ENCODE peak calls at places on chromosome 5, in six cellular contexts. I is HFFc6, M is heart left ventricle, J is brain microvascular endothelial cell, W is endodermal cell, N is WTC11. X is an unnamed sample.
A peak's percentile ranks its signal among the peaks of the same experiment; 100 is the strongest.

GRCh38 chr5:68214472-68215207 is 916 bp upstream of the PIK3R1 start:
- DNase-seq in N (no peak), J (no peak), I (no peak), W (no peak), M (no peak), X (no peak)

GRCh38 chr5:139711067-139711851 is 63.1 kb downstream of the CXXC5 start:
- DNase-seq in N (peak; percentile 75), W (peak; percentile 94), M (peak; percentile 47), I (no peak), J (no peak), X (no peak)

GRCh38 chr5:179371681-179372675 is 26.7 kb upstream of the ADAMTS2 start:
- DNase-seq in N (peak; percentile 8), I (peak; percentile 29), M (no peak), W (peak; percentile 35), J (no peak), X (peak; percentile 62)

GRCh38 chr5:81787843-81788242 is 36.9 kb upstream of the SSBP2 start:
- DNase-seq in I (peak; percentile 40), W (peak; percentile 81), J (peak; percentile 55), M (peak; percentile 53), N (no peak), X (no peak)

GRCh38 chr5:142459209-142459608 is 134.4 kb upstream of the SPRY4 start:
- DNase-seq in M (no peak), N (no peak), W (no peak), I (no peak), J (no peak), X (no peak)

GRCh38 chr5:50711280-50711679 is 44.8 kb downstream of the PARP8 start:
- DNase-seq in I (no peak), W (no peak), M (no peak), J (peak; percentile 6), N (no peak), X (no peak)

GRCh38 chr5:106454651-106455415 is 1215.9 kb downstream of the EFNA5 start:
- DNase-seq in W (peak; percentile 78), I (no peak), N (peak; percentile 39), M (peak; percentile 18), J (peak; percentile 49), X (no peak)

GRCh38 chr5:39022151-39022550 is 52.0 kb downstream of the RICTOR start:
- DNase-seq in N (no peak), M (no peak), J (no peak), W (no peak), I (no peak), X (no peak)

GRCh38 chr5:84274585-84275468 is 109.9 kb downstream of the EDIL3 start:
- DNase-seq in J (peak; percentile 40), M (no peak), W (peak; percentile 75), N (peak; percentile 51), I (no peak), X (no peak)

GRCh38 chr5:168285696-168286095 is 5.7 kb upstream of the WWC1 start:
- DNase-seq in W (no peak), I (no peak), N (no peak), J (no peak), M (no peak), X (no peak)

GRCh38 chr5:132498152-132498551 is 7.6 kb upstream of the IRF1 start:
- DNase-seq in N (no peak), W (no peak), I (peak; percentile 22), J (no peak), M (peak; percentile 60), X (no peak)

GRCh38 chr5:28310696-28311095 is 1272.3 kb upstream of the CDH9 start:
- DNase-seq in I (no peak), M (no peak), W (no peak), J (no peak), N (no peak), X (peak; percentile 55)

GRCh38 chr5:77638763-77639451 is 394 bp upstream of the OTP start:
- DNase-seq in J (no peak), I (no peak), N (peak; percentile 88), M (no peak), W (peak; percentile 94), X (no peak)

GRCh38 chr5:140563554-140563953 is 844 bp downstream of the APBB3 start:
- DNase-seq in N (no peak), M (peak; percentile 45), W (no peak), J (no peak), I (no peak), X (no peak)

GRCh38 chr5:111278824-111279504 is 54.8 kb downstream of the CAMK4 start:
- DNase-seq in I (no peak), M (peak; percentile 49), N (peak; percentile 88), W (peak; percentile 95), J (peak; percentile 51), X (no peak)

GRCh38 chr5:94908889-94909480 is 290.5 kb downstream of the SLF1 start:
- DNase-seq in I (peak; percentile 37), W (no peak), N (no peak), J (peak; percentile 52), M (no peak), X (no peak)

GRCh38 chr5:176653401-176653800 is 6.1 kb downstream of the TSPAN17 start:
- DNase-seq in J (no peak), W (no peak), I (peak; percentile 22), M (no peak), N (no peak), X (no peak)

GRCh38 chr5:140321796-140322195 is 18.9 kb upstream of the PFDN1 start:
- DNase-seq in J (no peak), M (peak; percentile 72), I (no peak), W (no peak), N (no peak), X (no peak)

GRCh38 chr5:37248387-37248969 is 698 bp downstream of the CPLANE1 start:
- DNase-seq in J (peak; percentile 9), I (no peak), M (no peak), N (no peak), W (peak; percentile 51), X (no peak)

DNA sequence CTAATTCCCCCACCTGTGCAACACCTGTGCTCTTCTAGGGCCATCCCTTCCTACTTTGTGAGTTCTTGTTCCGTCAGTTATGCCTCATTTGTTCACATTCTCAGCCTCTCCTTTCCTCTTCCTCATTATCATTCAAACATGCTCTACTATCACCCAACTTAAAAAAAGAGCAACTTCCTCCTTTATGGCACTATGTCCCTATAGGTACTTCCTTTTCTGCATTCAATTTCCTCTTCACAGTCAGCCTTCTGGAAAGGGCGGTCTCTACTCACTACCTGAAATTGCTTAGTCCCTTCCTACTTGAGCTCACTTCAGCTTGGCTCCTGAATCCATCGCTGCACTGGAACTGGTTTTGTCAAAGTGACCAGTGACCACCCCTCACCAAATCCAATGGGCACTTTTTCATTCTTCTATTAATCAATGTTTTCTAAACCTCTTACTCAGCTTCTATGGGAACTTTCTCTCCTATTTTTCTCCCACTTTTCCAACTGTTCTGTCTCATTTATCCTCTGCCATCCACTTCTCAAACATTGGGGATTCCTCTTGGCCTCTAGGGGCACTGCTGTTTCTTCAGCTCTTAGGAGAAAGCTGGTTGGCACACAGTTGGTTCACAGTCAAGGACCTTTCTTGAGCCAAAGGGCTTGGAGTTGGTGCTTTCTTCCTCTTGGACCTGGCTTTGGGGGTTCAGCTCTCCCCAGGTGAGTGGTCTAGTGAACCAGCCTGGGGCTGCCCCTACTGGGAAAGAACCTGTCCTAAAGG is 112.0 kb upstream of the LHFPL2 start:
- DNase-seq in J (no peak), I (no peak), M (no peak), N (no peak), W (no peak), X (no peak)
- TF ChIP-seq CTCF in J (peak; percentile 67), I (peak; percentile 66), M (no peak), N (no peak), W (peak; percentile 72), X (peak; percentile 47)

GRCh38 chr5:61277190-61277589 is 54.9 kb upstream of the ZSWIM6 start:
- DNase-seq in N (no peak), I (peak; percentile 32), J (peak; percentile 29), M (no peak), W (peak; percentile 66), X (no peak)
- TF ChIP-seq CTCF in N (no peak), I (peak; percentile 37), J (peak; percentile 67), M (no peak), W (peak; percentile 54), X (peak; percentile 65)

GRCh38 chr5:5270161-5270560 is 130.0 kb downstream of the ADAMTS16 start:
- DNase-seq in I (no peak), N (no peak), J (no peak), W (no peak), M (no peak), X (no peak)

GRCh38 chr5:5271606-5272321 is 131.6 kb downstream of the ADAMTS16 start:
- DNase-seq in W (no peak), M (no peak), J (peak; percentile 66), I (peak; percentile 15), N (no peak), X (no peak)

GRCh38 chr5:5273398-5273797 is 133.3 kb downstream of the ADAMTS16 start:
- DNase-seq in I (no peak), J (no peak), M (no peak), N (no peak), W (no peak), X (no peak)

GRCh38 chr5:5273976-5274375 is 133.8 kb downstream of the ADAMTS16 start:
- DNase-seq in N (no peak), I (no peak), J (no peak), W (no peak), M (no peak), X (no peak)

DNA sequence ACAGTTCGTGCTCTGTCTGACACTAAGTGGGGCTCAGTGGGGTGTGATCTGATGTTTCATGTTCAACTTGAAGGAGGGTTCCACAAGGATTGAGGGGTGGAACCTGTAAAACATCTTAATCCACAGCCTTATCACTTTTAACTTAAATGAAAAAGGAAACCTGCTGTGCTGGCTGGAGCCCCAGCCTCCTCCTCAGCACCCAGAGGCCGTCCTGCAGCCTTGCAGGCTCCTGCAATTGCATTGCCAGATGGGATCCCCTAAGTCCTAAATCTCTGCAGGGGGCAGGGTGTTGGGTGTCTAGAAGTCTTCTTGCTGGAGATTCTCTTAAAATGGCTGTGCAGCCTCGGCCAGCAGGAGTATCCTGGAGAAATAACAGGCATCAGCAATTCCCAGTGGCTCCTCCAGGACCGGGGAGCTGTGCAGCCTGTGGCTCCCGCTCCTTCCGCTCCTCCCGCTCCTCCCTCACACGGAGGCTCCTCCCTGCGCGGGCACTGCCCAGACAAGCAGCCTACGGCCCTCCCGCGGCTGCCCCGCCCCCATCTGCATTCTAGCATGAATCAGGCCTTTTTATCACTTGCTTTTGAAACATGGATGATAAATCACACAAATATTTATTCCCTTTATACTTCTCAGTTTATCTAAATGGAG is 131.0 kb downstream of the ADAMTS16 start:
- DNase-seq in I (peak; percentile 65), N (peak; percentile 74), W (peak; percentile 91), J (peak; percentile 90), M (peak; percentile 58), X (no peak)
- TF ChIP-seq CTCF in I (no peak), N (no peak), W (peak; percentile 51), J (peak; percentile 42), M (no peak), X (peak; percentile 44)

GRCh38 chr5:44809956-44810276 is 1.2 kb downstream of the MRPS30 start:
- DNase-seq in J (no peak), W (no peak), M (no peak), N (no peak), I (no peak), X (no peak)

GRCh38 chr5:44807269-44807668 is 1.5 kb upstream of the MRPS30 start:
- DNase-seq in W (no peak), I (no peak), N (no peak), M (no peak), J (no peak), X (no peak)

GRCh38 chr5:44809215-44809955 is 638 bp downstream of the MRPS30 start:
- DNase-seq in M (peak; percentile 41), W (peak; percentile 72), N (peak; percentile 47), J (peak; percentile 58), I (peak; percentile 63), X (peak; percentile 87)

GRCh38 chr5:44808435-44809214 is at the start of gene MRPS30:
- DNase-seq in N (peak; percentile 88), M (peak; percentile 93), W (peak; percentile 98), J (peak; percentile 99), I (peak; percentile 98), X (peak; percentile 93)
- TF ChIP-seq CTCF in N (no peak), M (no peak), W (peak; percentile 67), J (peak; percentile 66), I (peak; percentile 68), X (peak; percentile 76)

X was measured in chondrocyte.